ENCODE peak calls at places on chromosome 16, in four cellular contexts. B is DMS153, F is nucleus accumbens, Q is hypothalamus. G is an unnamed sample.

GRCh38 chr16:51359141-51359960 is 208.3 kb upstream of the SALL1 start:
- DNase-seq in F (peak; percentile 81), Q (peak; percentile 79), B (no peak), G (peak; percentile 48)

GRCh38 chr16:19722269-19722952 is 4.3 kb downstream of the IQCK start:
- DNase-seq in Q (no peak), F (no peak), B (no peak), G (no peak)

GRCh38 chr16:23384878-23385277 is 68.1 kb downstream of the COG7 start:
- DNase-seq in F (no peak), Q (no peak), B (no peak), G (no peak)

GRCh38 chr16:25317732-25318316 is 60.2 kb upstream of the ZKSCAN2 start:
- DNase-seq in Q (no peak), B (no peak), F (no peak), G (no peak)

GRCh38 chr16:55711959-55712876 is 56.4 kb downstream of the SLC6A2 start:
- DNase-seq in Q (peak; percentile 27), F (peak; percentile 41), B (peak; percentile 27), G (no peak)

GRCh38 chr16:87129771-87130170 is 187.4 kb downstream of the C16orf95 start:
- DNase-seq in B (no peak), F (no peak), Q (no peak), G (no peak)

GRCh38 chr16:68548947-68549346 is 9.9 kb downstream of the ZFP90 start:
- DNase-seq in F (no peak), B (no peak), Q (no peak), G (no peak)

GRCh38 chr16:8733849-8734540 is 59.6 kb downstream of the ABAT start:
- DNase-seq in Q (no peak), F (no peak), B (no peak), G (no peak)

GRCh38 chr16:1877804-1878203 is 5.8 kb upstream of the MEIOB start:
- DNase-seq in F (no peak), Q (no peak), B (peak; percentile 29), G (no peak)

GRCh38 chr16:21684199-21684598 is 20.4 kb downstream of the OTOA start:
- DNase-seq in B (no peak), Q (no peak), F (no peak), G (no peak)

GRCh38 chr16:85593503-85594195 is 19.5 kb upstream of the GSE1 start:
- DNase-seq in B (no peak), Q (no peak), F (peak; percentile 14), G (no peak)

GRCh38 chr16:2858245-2859025 is 465 bp upstream of the PRSS22 start:
- DNase-seq in B (peak; percentile 79), F (no peak), Q (no peak), G (no peak)

GRCh38 chr16:67571981-67572431 is 9.7 kb downstream of the CTCF start:
- DNase-seq in B (no peak), Q (no peak), F (no peak), G (no peak)

GRCh38 chr16:51951668-51952298 is 595.2 kb downstream of the TOX3 start:
- DNase-seq in F (no peak), B (peak; percentile 38), Q (no peak), G (no peak)

GRCh38 chr16:81752225-81752875 is 26.7 kb upstream of the PLCG2 start:
- DNase-seq in F (no peak), B (no peak), Q (peak; percentile 6), G (no peak)

GRCh38 chr16:66878067-66878466 is 2.2 kb upstream of the PDP2 start:
- DNase-seq in F (no peak), Q (no peak), B (no peak), G (no peak)

GRCh38 chr16:2838928-2839327 is 8.8 kb downstream of the ZG16B start:
- DNase-seq in F (peak; percentile 48), B (peak; percentile 34), Q (peak; percentile 71), G (peak; percentile 53)

GRCh38 chr16:6682142-6682811 is 650.4 kb upstream of the RBFOX1 start:
- DNase-seq in F (peak; percentile 13), Q (peak; percentile 4), B (peak; percentile 14), G (peak; percentile 23)

GRCh38 chr16:72501739-72502653 is 330.0 kb upstream of the PMFBP1 start:
- DNase-seq in F (peak; percentile 15), Q (peak; percentile 1), B (peak; percentile 54), G (peak; percentile 5)

GRCh38 chr16:67666538-67667433 is at the start of the genes C16orf86 and ENKD1:
- DNase-seq in Q (peak; percentile 77), B (peak; percentile 65), F (peak; percentile 56), G (peak; percentile 59)

GRCh38 chr16:67888311-67888710 is 3.6 kb downstream of the NRN1L start:
- DNase-seq in Q (no peak), F (no peak), B (no peak), G (no peak)

GRCh38 chr16:56192971-56193936 is 2.0 kb downstream of the GNAO1 start:
- DNase-seq in B (no peak), Q (no peak), F (peak; percentile 68), G (no peak)

GRCh38 chr16:68564367-68564985 is 25.4 kb downstream of the ZFP90 start:
- DNase-seq in B (peak; percentile 34), Q (no peak), F (no peak), G (no peak)

GRCh38 chr16:25010542-25010941 is 4.6 kb downstream of the ARHGAP17 start:
- DNase-seq in B (no peak), Q (no peak), F (no peak), G (no peak)

GRCh38 chr16:78127130-78127529 is 27.7 kb downstream of the WWOX start:
- DNase-seq in F (no peak), B (peak; percentile 53), Q (no peak), G (no peak)

GRCh38 chr16:78893340-78893739 is 707.2 kb downstream of the MAF start:
- DNase-seq in B (no peak), Q (no peak), F (no peak), G (no peak)

GRCh38 chr16:66935319-66936011 is at the start of gene CES2:
- DNase-seq in F (no peak), Q (peak; percentile 46), B (no peak), G (no peak)

GRCh38 chr16:75322706-75323105 is 71.3 kb upstream of the BCAR1 start:
- DNase-seq in F (no peak), Q (no peak), B (no peak), G (no peak)

GRCh38 chr16:83899272-83899897 is 470 bp downstream of the MLYCD start:
- DNase-seq in B (no peak), Q (peak; percentile 20), F (no peak), G (peak; percentile 73)

GRCh38 chr16:483351-484075 is 44.0 kb upstream of the CAPN15 start:
- DNase-seq in Q (peak; percentile 30), B (no peak), F (peak; percentile 37), G (peak; percentile 18)

GRCh38 chr16:53152321-53152720 is 97.5 kb downstream of the CHD9 start:
- DNase-seq in B (no peak), F (no peak), Q (no peak), G (no peak)